ENCODE peak calls at places on chromosomes 5 and 9, in eight cellular contexts. S is Panc1, H is NCI-H2081, B is cortex of kidney, C is SIG-M5, Q is astrocyte of the spinal cord, D is memory B cell, I is HEK293T. P is an unnamed sample.

GRCh38 chr5:109654455-109654854 is 35.3 kb upstream of the MAN2A1 start:
- DNase-seq in S (no peak), H (no peak), B (no peak), C (no peak), Q (peak), D (no peak), I (no peak), P (no peak)

GRCh38 chr9:86434039-86434726 is 80.0 kb upstream of the TUT7 start:
- DNase-seq in S (no peak), H (peak), B (no peak), C (no peak), Q (peak), D (peak), I (peak), P (no peak)

GRCh38 chr5:77463905-77464304 is 28.2 kb downstream of the WDR41 start:
- DNase-seq in S (no peak), H (no peak), B (no peak), C (no peak), Q (no peak), D (no peak), I (no peak), P (no peak)

GRCh38 chr9:98121096-98121495 is 2.1 kb upstream of the TRIM14 start:
- DNase-seq in S (no peak), H (no peak), B (no peak), C (no peak), Q (no peak), D (no peak), I (no peak), P (no peak)

GRCh38 chr5:40483316-40483715 is 196.4 kb upstream of the PTGER4 start:
- DNase-seq in S (no peak), H (no peak), B (no peak), C (no peak), Q (peak), D (no peak), I (no peak), P (no peak)

GRCh38 chr5:105506692-105507277 is 1944.2 kb upstream of the NUDT12 start:
- DNase-seq in S (no peak), H (peak), B (no peak), C (no peak), Q (peak), D (no peak), I (peak), P (peak)

GRCh38 chr9:130465383-130466096 is 20.8 kb downstream of the ASS1 start:
- DNase-seq in S (no peak), H (no peak), B (no peak), C (no peak), Q (no peak), D (no peak), I (no peak), P (no peak)

GRCh38 chr9:752201-752600 is 89.3 kb upstream of the DMRT1 start:
- DNase-seq in S (no peak), H (no peak), B (no peak), C (no peak), Q (peak), D (no peak), I (no peak), P (no peak)

GRCh38 chr9:38178282-38178681 is 109.3 kb upstream of the SHB start:
- DNase-seq in S (no peak), H (no peak), B (no peak), C (no peak), Q (no peak), D (no peak), I (no peak), P (no peak)

GRCh38 chr5:39225405-39226099 is 6.2 kb upstream of the FYB1 start:
- DNase-seq in S (no peak), H (no peak), B (no peak), C (no peak), Q (no peak), D (no peak), I (no peak), P (no peak)

GRCh38 chr9:126666155-126666803 is 52.6 kb downstream of the LMX1B start:
- DNase-seq in S (no peak), H (no peak), B (no peak), C (no peak), Q (no peak), D (peak), I (no peak), P (no peak)

GRCh38 chr5:32711693-32712462 is 757 bp downstream of the NPR3 start:
- DNase-seq in S (no peak), H (no peak), B (no peak), C (no peak), Q (peak), D (no peak), I (no peak), P (no peak)

GRCh38 chr9:21904776-21905175 is 89.4 kb downstream of the CDKN2A start:
- DNase-seq in S (no peak), H (no peak), B (no peak), C (no peak), Q (peak), D (no peak), I (no peak), P (no peak)

GRCh38 chr5:7876867-7877266 is 7.9 kb downstream of the MTRR start:
- DNase-seq in S (no peak), H (no peak), B (no peak), C (no peak), Q (peak), D (no peak), I (no peak), P (no peak)

GRCh38 chr5:131384616-131385214 is 120.9 kb downstream of the CDC42SE2 start:
- DNase-seq in S (no peak), H (no peak), B (no peak), C (no peak), Q (peak), D (no peak), I (no peak), P (no peak)

GRCh38 chr5:179209359-179210150 is 135.7 kb downstream of the ADAMTS2 start:
- DNase-seq in S (no peak), H (no peak), B (no peak), C (no peak), Q (peak), D (no peak), I (no peak), P (no peak)

GRCh38 chr5:132456553-132457361 is 33.8 kb downstream of the IRF1 start:
- DNase-seq in S (no peak), H (no peak), B (no peak), C (peak), Q (no peak), D (peak), I (no peak), P (no peak)

GRCh38 chr9:36400332-36401178 is 486 bp upstream of the RNF38 start:
- DNase-seq in S (no peak), H (peak), B (peak), C (no peak), Q (peak), D (peak), I (peak), P (peak)

GRCh38 chr9:128497824-128498610 is 6.5 kb upstream of the GLE1 start:
- DNase-seq in S (no peak), H (no peak), B (no peak), C (no peak), Q (no peak), D (no peak), I (no peak), P (no peak)

GRCh38 chr9:101486693-101487442 is 46.8 kb upstream of the RNF20 start:
- DNase-seq in S (no peak), H (peak), B (no peak), C (no peak), Q (peak), D (no peak), I (peak), P (no peak)

GRCh38 chr9:34576593-34576935 is 13.0 kb downstream of the CNTFR start:
- DNase-seq in S (no peak), H (no peak), B (no peak), C (no peak), Q (no peak), D (no peak), I (no peak), P (no peak)

GRCh38 chr5:15105799-15106393 is 234.3 kb upstream of the ANKH start:
- DNase-seq in S (peak), H (peak), B (no peak), C (no peak), Q (peak), D (peak), I (peak), P (peak)

GRCh38 chr5:59042683-59043082 is 459.8 kb downstream of the RAB3C start:
- DNase-seq in S (no peak), H (no peak), B (no peak), C (no peak), Q (peak), D (no peak), I (no peak), P (no peak)

GRCh38 chr9:35599763-35600604 is 5.1 kb upstream of the TESK1 start:
- DNase-seq in S (no peak), H (no peak), B (no peak), C (no peak), Q (no peak), D (no peak), I (no peak), P (no peak)

GRCh38 chr9:114687034-114687433 is 5.0 kb upstream of the TEX48 start:
- DNase-seq in S (no peak), H (no peak), B (no peak), C (no peak), Q (peak), D (no peak), I (no peak), P (no peak)

GRCh38 chr5:14081791-14082190 is 61.4 kb upstream of the TRIO start:
- DNase-seq in S (no peak), H (no peak), B (no peak), C (no peak), Q (no peak), D (no peak), I (no peak), P (no peak)

GRCh38 chr9:126117631-126118030 is 209.0 kb upstream of the MVB12B start:
- DNase-seq in S (no peak), H (no peak), B (no peak), C (no peak), Q (no peak), D (no peak), I (no peak), P (no peak)

GRCh38 chr9:137757139-137757538 is 120.4 kb upstream of the CACNA1B start:
- DNase-seq in S (no peak), H (no peak), B (no peak), C (no peak), Q (no peak), D (no peak), I (no peak), P (no peak)

GRCh38 chr5:126577415-126577814 is 17.6 kb downstream of the ALDH7A1 start:
- DNase-seq in S (no peak), H (no peak), B (no peak), C (no peak), Q (no peak), D (no peak), I (no peak), P (no peak)

GRCh38 chr9:130924448-130924788 is 14.6 kb downstream of the FIBCD1 start:
- DNase-seq in S (no peak), H (no peak), B (no peak), C (no peak), Q (no peak), D (no peak), I (no peak), P (no peak)

GRCh38 chr9:112493738-112494137 is 7.1 kb downstream of the KIAA1958 start:
- DNase-seq in S (no peak), H (no peak), B (no peak), C (no peak), Q (no peak), D (no peak), I (no peak), P (no peak)

GRCh38 chr9:87781331-87781730 is 55.4 kb downstream of the CTSL start:
- DNase-seq in S (no peak), H (no peak), B (no peak), C (no peak), Q (no peak), D (no peak), I (no peak), P (no peak)

GRCh38 chr5:112668016-112668415 is 69.7 kb upstream of the APC start:
- DNase-seq in S (peak), H (no peak), B (no peak), C (no peak), Q (no peak), D (no peak), I (no peak), P (no peak)

GRCh38 chr5:31664566-31664965 is 25.6 kb downstream of the PDZD2 start:
- DNase-seq in S (no peak), H (no peak), B (no peak), C (no peak), Q (peak), D (no peak), I (no peak), P (peak)

GRCh38 chr5:108615216-108615615 is 132.5 kb upstream of the FER start:
- DNase-seq in S (no peak), H (no peak), B (no peak), C (no peak), Q (no peak), D (no peak), I (no peak), P (no peak)

GRCh38 chr9:30967484-30967883 is 1417.0 kb upstream of the ACO1 start:
- DNase-seq in S (no peak), H (peak), B (no peak), C (no peak), Q (peak), D (no peak), I (no peak), P (no peak)

GRCh38 chr9:14993061-14993800 is 83.0 kb upstream of the FREM1 start:
- DNase-seq in S (no peak), H (peak), B (no peak), C (no peak), Q (peak), D (no peak), I (no peak), P (peak)